ENCODE peak calls at places on chromosomes 1 and 21, in five cellular contexts. P is naive thymus-derived CD4-positive, alpha-beta T cell; M is breast epithelium; X is H1; C is esophagus muscularis mucosa. U is an unnamed sample.

GRCh38 chr1:154749078-154749760 is 120.9 kb downstream of the KCNN3 start:
- DNase-seq in X (no peak), P (no peak), C (no peak), M (no peak), U (peak; percentile 41)

GRCh38 chr1:41623736-41624135 is 139.3 kb upstream of the EDN2 start:
- DNase-seq in C (peak; percentile 34), P (no peak), X (no peak), M (no peak), U (no peak)

GRCh38 chr1:77126309-77126708 is 92.9 kb downstream of the PIGK start:
- DNase-seq in P (peak; percentile 42), M (no peak), X (no peak), C (no peak), U (no peak)

GRCh38 chr1:35857830-35858229 is 25.2 kb upstream of the AGO1 start:
- DNase-seq in P (no peak), C (no peak), M (no peak), X (no peak), U (no peak)

GRCh38 chr1:50271968-50272578 is 151.2 kb downstream of the DMRTA2 start:
- DNase-seq in X (no peak), M (no peak), C (no peak), P (no peak), U (peak; percentile 60)

GRCh38 chr1:204782118-204782700 is 88.5 kb upstream of the NFASC start:
- DNase-seq in X (no peak), M (no peak), C (no peak), P (no peak), U (no peak)

GRCh38 chr1:121408354-121408753 is 223.6 kb downstream of the SRGAP2C start:
- DNase-seq in P (no peak), X (no peak), C (no peak), M (no peak), U (no peak)

GRCh38 chr1:235304549-235305451 is 23.2 kb downstream of the ARID4B start:
- DNase-seq in P (peak; percentile 39), X (no peak), M (no peak), C (no peak), U (no peak)

GRCh38 chr1:246417152-246417812 is 89.8 kb downstream of the SMYD3 start:
- DNase-seq in M (no peak), C (no peak), P (no peak), X (no peak), U (no peak)

GRCh38 chr1:183093821-183094287 is 70.6 kb downstream of the LAMC1 start:
- DNase-seq in P (no peak), C (no peak), M (peak; percentile 54), X (peak; percentile 70), U (no peak)

GRCh38 chr21:15754640-15755039 is 24.9 kb downstream of the USP25 start:
- DNase-seq in M (no peak), P (no peak), C (no peak), X (no peak), U (no peak)

GRCh38 chr1:206011057-206011456 is 7.9 kb upstream of the RAB7B start:
- DNase-seq in X (no peak), C (no peak), P (no peak), M (no peak), U (no peak)

GRCh38 chr1:164675342-164675904 is 116.4 kb downstream of the PBX1 start:
- DNase-seq in X (no peak), P (no peak), C (no peak), M (no peak), U (no peak)

GRCh38 chr21:17506936-17507335 is 5.9 kb upstream of the CXADR start:
- DNase-seq in X (no peak), C (no peak), P (no peak), M (no peak), U (no peak)

GRCh38 chr1:21869620-21870121 is 57.6 kb downstream of the LDLRAD2 start:
- DNase-seq in C (peak; percentile 93), M (peak; percentile 92), X (no peak), P (no peak), U (peak; percentile 51)

GRCh38 chr1:43582162-43582566 is 51.5 kb downstream of the PTPRF start:
- DNase-seq in P (no peak), M (peak; percentile 60), C (no peak), X (no peak), U (no peak)

GRCh38 chr1:177526201-177526600 is 355.4 kb downstream of the BRINP2 start:
- DNase-seq in P (no peak), M (no peak), C (no peak), X (no peak), U (no peak)

GRCh38 chr21:41960386-41960785 is 6.6 kb upstream of the C2CD2 start:
- DNase-seq in C (no peak), X (no peak), M (no peak), P (no peak), U (no peak)

GRCh38 chr1:55428944-55429931 is 214.1 kb upstream of the USP24 start:
- DNase-seq in P (no peak), C (peak; percentile 92), M (no peak), X (peak; percentile 51), U (no peak)

GRCh38 chr1:84887261-84887934 is 5.6 kb downstream of the LPAR3 start:
- DNase-seq in P (no peak), C (peak; percentile 24), X (no peak), M (no peak), U (no peak)

GRCh38 chr1:63405021-63405420 is 37.6 kb downstream of the ALG6 start:
- DNase-seq in P (no peak), C (no peak), X (no peak), M (no peak), U (no peak)
- H3K4me1 ChIP-seq in P (no peaks in the 10 kb centered on the region), C (no peaks in the 10 kb centered on the region), X (no peaks in the 10 kb centered on the region), M (no peaks in the 10 kb centered on the region), U (no peaks in the 10 kb centered on the region)

DNA sequence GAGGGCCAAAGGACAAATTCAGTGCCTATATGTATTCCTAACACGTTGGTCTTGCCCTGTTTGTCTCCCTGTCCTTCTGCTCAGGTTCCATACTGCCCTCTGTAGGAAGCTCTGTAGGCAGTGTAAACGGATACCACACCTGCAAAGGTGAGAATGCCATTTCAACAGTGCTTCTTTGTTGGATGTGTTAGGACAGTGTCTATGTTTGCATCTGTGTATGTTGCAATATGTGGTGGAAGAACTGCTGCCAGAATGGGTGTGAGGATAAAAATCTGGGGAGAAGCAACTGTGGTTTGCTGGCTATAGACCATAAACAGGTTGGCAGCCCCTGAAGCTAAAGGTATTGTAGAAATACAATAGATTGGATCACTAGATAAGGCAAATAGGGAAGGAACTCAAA is 113.1 kb upstream of the BMP8A start:
- DNase-seq in C (no peak), X (no peak), M (no peak), P (no peak), U (no peak)
- H3K36me3 ChIP-seq in C (peaks cover 87% of the 10 kb centered on the region), X (peaks cover 40% of the 10 kb centered on the region), M (no peaks in the 10 kb centered on the region), P (peaks cover 40% of the 10 kb centered on the region), U (peaks cover 25% of the 10 kb centered on the region)

DNA sequence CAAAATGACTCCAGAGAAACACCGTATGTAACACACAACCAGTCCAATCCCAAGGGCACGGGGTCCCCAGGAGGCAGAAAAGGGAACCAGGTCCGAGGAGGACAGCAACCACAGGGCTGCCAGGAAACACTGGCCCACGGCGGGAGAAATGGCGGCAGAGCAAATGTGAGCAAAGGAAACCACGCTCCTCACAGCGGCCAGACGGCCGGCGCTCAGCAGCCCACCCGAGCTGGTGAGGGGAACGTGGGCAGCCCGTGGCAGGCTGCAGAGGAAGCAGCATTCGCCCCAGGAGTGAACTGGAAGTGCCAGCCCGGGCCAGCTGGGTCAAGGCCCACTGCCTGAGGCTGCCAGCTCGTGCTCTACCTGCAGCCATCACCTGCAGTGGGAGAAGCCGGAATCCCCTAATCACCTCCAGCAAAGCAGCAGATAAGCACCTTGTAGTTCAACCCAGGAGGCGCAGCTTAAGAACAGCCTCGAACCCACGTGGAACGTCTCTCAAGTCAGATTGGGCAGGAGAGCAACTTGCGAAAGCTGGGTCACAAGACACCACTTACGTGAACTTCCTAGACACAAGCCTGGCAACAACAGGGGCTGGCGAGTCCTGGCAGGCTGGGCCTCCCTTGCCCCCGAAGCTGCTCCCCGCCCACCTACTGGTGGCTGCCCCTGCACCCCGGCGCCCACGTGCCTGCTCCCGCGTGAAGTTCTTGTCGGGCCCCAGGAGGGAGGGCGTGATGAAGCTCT is 6.7 kb downstream of the SLC19A1 start:
- DNase-seq in P (no peak), X (no peak), C (no peak), M (no peak), U (peak; percentile 76)
- H3K27me3 ChIP-seq in P (no peaks in the 10 kb centered on the region), X (no peaks in the 10 kb centered on the region), C (no peaks in the 10 kb centered on the region), M (no peaks in the 10 kb centered on the region), U (no peaks in the 10 kb centered on the region)

DNA sequence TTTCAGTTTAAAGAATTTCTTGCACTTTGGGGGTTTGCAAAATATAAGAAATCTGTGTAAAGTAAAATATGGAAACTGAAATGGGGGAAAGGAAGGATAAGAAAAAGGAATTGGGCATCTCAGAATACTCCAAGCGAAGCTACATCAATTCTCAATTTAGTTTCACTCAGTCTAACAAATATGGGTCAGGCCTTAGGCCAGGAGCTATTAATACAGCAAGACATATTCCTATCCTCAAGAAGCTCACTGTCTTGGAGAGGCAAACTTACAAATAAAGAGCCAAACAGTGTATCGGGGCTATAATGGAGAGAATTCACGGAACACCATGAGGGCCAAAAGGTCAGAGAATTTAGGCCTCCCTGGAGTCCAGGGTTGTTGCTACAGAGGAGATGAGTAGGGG is 43.0 kb upstream of the CCDC190 start:
- DNase-seq in P (no peak), M (no peak), C (no peak), X (no peak), U (no peak)
- H3K4me1 ChIP-seq in P (no peaks in the 10 kb centered on the region), M (no peaks in the 10 kb centered on the region), C (peaks cover 3% of the 10 kb centered on the region), X (no peaks in the 10 kb centered on the region), U (no peaks in the 10 kb centered on the region)

DNA sequence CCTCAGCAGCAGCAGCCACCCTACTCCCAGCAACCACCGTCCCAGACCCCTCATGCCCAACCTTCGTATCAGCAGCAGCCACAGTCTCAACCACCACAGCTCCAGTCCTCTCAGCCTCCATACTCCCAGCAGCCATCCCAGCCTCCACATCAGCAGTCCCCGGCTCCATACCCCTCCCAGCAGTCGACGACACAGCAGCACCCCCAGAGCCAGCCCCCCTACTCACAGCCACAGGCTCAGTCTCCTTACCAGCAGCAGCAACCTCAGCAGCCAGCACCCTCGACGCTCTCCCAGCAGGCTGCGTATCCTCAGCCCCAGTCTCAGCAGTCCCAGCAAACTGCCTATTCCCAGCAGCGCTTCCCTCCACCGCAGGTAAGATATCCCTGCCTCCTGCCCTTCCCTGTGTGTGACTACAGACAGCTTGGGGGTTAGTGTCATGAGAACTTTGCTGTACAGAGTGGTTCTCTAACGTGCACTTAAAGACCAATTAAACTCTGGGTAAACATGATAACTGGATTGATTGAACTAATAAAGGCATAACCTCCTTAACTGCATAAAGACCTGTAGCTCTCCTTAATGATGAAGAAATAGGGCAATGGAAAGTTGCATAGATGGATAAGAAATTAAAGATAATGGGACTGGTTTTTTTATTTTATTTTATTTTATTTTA is 35.6 kb downstream of the ARID1A start:
- DNase-seq in P (no peak), C (no peak), X (no peak), M (no peak), U (no peak)
- H3K36me3 ChIP-seq in P (peaks cover 28% of the 10 kb centered on the region), C (peaks cover 68% of the 10 kb centered on the region), X (peaks cover 65% of the 10 kb centered on the region), M (peaks cover 9% of the 10 kb centered on the region), U (peaks cover 41% of the 10 kb centered on the region)

DNA sequence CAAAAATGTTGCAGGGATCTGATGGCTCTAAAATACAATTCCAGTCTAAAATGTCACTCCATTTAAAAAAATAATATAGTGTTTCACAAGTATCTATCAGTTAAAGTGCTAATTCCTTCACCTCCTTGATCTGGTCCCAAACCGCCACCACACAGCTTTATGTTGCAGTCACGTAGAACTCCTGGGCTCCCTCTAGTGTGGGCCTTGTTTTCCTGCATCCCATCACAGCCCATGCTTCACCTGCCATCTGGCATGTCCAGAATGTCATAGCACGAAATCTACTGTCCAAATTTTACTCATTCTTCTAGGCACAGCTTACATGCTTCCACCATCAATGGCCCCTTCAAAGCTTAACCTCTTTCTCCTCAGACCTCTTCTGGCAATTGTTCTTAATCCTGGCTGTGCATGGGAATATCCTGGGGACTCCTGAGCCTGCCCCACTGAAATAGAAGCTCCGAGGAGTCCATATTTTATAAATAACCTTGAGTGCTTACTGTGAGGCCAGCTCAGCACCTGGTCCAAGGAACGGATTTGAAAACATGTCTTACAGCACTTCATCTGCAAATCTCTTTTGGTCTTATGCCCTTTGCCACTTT is 15.5 kb downstream of the FYB2 start:
- DNase-seq in C (no peak), M (no peak), X (no peak), P (no peak), U (peak; percentile 51)
- H3K27me3 ChIP-seq in C (no peaks in the 10 kb centered on the region), M (no peaks in the 10 kb centered on the region), X (no peaks in the 10 kb centered on the region), P (no peaks in the 10 kb centered on the region), U (no peaks in the 10 kb centered on the region)

U was measured in right lobe of liver.